ENCODE peak calls at places on chromosomes 16 and 17, in six cellular contexts. W is left ventricle myocardium inferior; R is NCI-H1694 treated with DMSO at 0.1 percent for 48 hours; S is breast epithelium; Q is activated CD4-positive, CD25-positive, alpha-beta regulatory T cell; Y is NCI-H510A treated with DMSO at 0.1 percent for 48 hours. D is an unnamed sample.

GRCh38 chr17:81285179-81285878 is 9.8 kb downstream of the SLC38A10 start:
- DNase-seq in S (no peak), R (no peak), Y (no peak), W (peak), Q (peak), D (no peak)

GRCh38 chr17:78041401-78042179 is 83.1 kb downstream of the TNRC6C start:
- DNase-seq in W (no peak), R (peak), S (no peak), Q (no peak), Y (peak), D (no peak)

GRCh38 chr17:50908140-50908859 is 42.1 kb upstream of the TOB1 start:
- DNase-seq in Y (no peak), Q (no peak), R (no peak), S (no peak), W (no peak), D (no peak)

GRCh38 chr16:69818811-69819587 is 56.9 kb downstream of the WWP2 start:
- DNase-seq in S (no peak), R (peak), Y (no peak), W (no peak), Q (no peak), D (no peak)

GRCh38 chr16:17590711-17591654 is 120.2 kb upstream of the XYLT1 start:
- DNase-seq in Q (no peak), W (no peak), S (no peak), R (no peak), Y (no peak), D (no peak)

GRCh38 chr17:43784068-43784467 is 3.8 kb downstream of the CFAP97D1 start:
- DNase-seq in W (no peak), Q (no peak), R (no peak), S (no peak), Y (no peak), D (no peak)

GRCh38 chr16:56300901-56301351 is 109.6 kb downstream of the GNAO1 start:
- DNase-seq in R (no peak), S (no peak), Y (no peak), Q (no peak), W (no peak), D (no peak)

GRCh38 chr16:7324306-7324705 is 8.3 kb upstream of the RBFOX1 start:
- DNase-seq in S (no peak), Y (no peak), Q (no peak), W (no peak), R (no peak), D (no peak)

GRCh38 chr16:1380195-1380594 is 28.5 kb downstream of the GNPTG start:
- DNase-seq in Q (no peak), S (no peak), Y (no peak), W (no peak), R (no peak), D (no peak)

GRCh38 chr16:56237451-56237930 is 46.2 kb downstream of the GNAO1 start:
- DNase-seq in Y (no peak), W (no peak), S (no peak), Q (no peak), R (no peak), D (no peak)

GRCh38 chr17:1977583-1978395 is 47.3 kb downstream of the RTN4RL1 start:
- DNase-seq in S (no peak), Q (no peak), Y (no peak), R (no peak), W (no peak), D (no peak)

GRCh38 chr16:77450790-77451487 is 16.1 kb upstream of the ADAMTS18 start:
- DNase-seq in Q (no peak), R (no peak), Y (peak), S (no peak), W (no peak), D (no peak)

GRCh38 chr17:47820023-47820789 is 1.4 kb downstream of the OSBPL7 start:
- DNase-seq in S (no peak), R (no peak), Y (no peak), W (no peak), Q (no peak), D (no peak)

GRCh38 chr17:70107441-70107840 is 32.4 kb downstream of the KCNJ16 start:
- DNase-seq in R (no peak), W (no peak), Y (no peak), S (no peak), Q (no peak), D (no peak)

GRCh38 chr16:72677662-72678447 is 370.1 kb downstream of the ZFHX3 start:
- DNase-seq in S (no peak), Q (no peak), Y (no peak), R (no peak), W (no peak), D (no peak)

GRCh38 chr16:73015612-73016487 is 32.1 kb downstream of the ZFHX3 start:
- DNase-seq in Q (no peak), R (no peak), S (peak), W (no peak), Y (no peak), D (no peak)

GRCh38 chr16:17365591-17366298 is 105.0 kb downstream of the XYLT1 start:
- DNase-seq in R (no peak), Y (no peak), Q (no peak), W (no peak), S (no peak), D (no peak)

GRCh38 chr16:53817117-53817516 is 113.2 kb downstream of the FTO start:
- DNase-seq in Q (no peak), W (no peak), R (no peak), Y (no peak), S (no peak), D (no peak)

GRCh38 chr17:29390856-29391631 is 881 bp downstream of the TAOK1 start:
- DNase-seq in Q (no peak), W (peak), Y (peak), S (no peak), R (no peak), D (no peak)

GRCh38 chr17:37110816-37111215 is 162.1 kb downstream of the AATF start:
- DNase-seq in S (no peak), Q (no peak), R (no peak), Y (no peak), W (no peak), D (no peak)

GRCh38 chr17:77476920-77477805 is 336.4 kb downstream of the SEC14L1 start:
- DNase-seq in S (peak), W (peak), Y (no peak), Q (no peak), R (peak), D (no peak)

GRCh38 chr16:266258-267164 is 9.2 kb downstream of the RGS11 start:
- DNase-seq in S (no peak), W (no peak), R (no peak), Q (no peak), Y (no peak), D (no peak)

GRCh38 chr17:45895969-45896793 is 1.8 kb downstream of the MAPT start:
- DNase-seq in S (no peak), Q (no peak), R (no peak), Y (peak), W (no peak), D (no peak)

GRCh38 chr17:82985973-82986372 is 93.4 kb upstream of the METRNL start:
- DNase-seq in Y (peak), R (no peak), S (no peak), Q (peak), W (no peak), D (peak)

GRCh38 chr16:21613361-21613760 is 14.0 kb downstream of the METTL9 start:
- DNase-seq in W (no peak), Q (no peak), Y (no peak), S (no peak), R (no peak), D (peak)

D was measured in type B pancreatic cell.